ENCODE peak calls at places on chromosomes 16 and 17, in seven cellular contexts. One of them, this sample, is unnamed.

GRCh38 chr17:42525221-42525620 is 10.8 kb upstream of the NAGLU start:
- DNase-seq in esophagus muscularis mucosa: no peak
- DNase-seq in HL-60: no peak
- DNase-seq in ovary: no peak
- DNase-seq in dorsolateral prefrontal cortex: no peak
- DNase-seq in kidney: peak
- DNase-seq in pancreas: no peak
- DNase-seq in this sample: no peak

GRCh38 chr17:72682597-72682996 is 409.9 kb downstream of the SLC39A11 start:
- DNase-seq in esophagus muscularis mucosa: no peak
- DNase-seq in HL-60: no peak
- DNase-seq in ovary: no peak
- DNase-seq in dorsolateral prefrontal cortex: no peak
- DNase-seq in kidney: no peak
- DNase-seq in pancreas: no peak
- DNase-seq in this sample: no peak

GRCh38 chr16:73033271-73033998 is 14.5 kb downstream of the ZFHX3 start:
- DNase-seq in esophagus muscularis mucosa: no peak
- DNase-seq in HL-60: no peak
- DNase-seq in ovary: no peak
- DNase-seq in dorsolateral prefrontal cortex: no peak
- DNase-seq in kidney: no peak
- DNase-seq in pancreas: no peak
- DNase-seq in this sample: no peak

GRCh38 chr17:55931448-55931847 is 180.6 kb downstream of the PCTP start:
- DNase-seq in esophagus muscularis mucosa: no peak
- DNase-seq in HL-60: peak
- DNase-seq in ovary: no peak
- DNase-seq in dorsolateral prefrontal cortex: no peak
- DNase-seq in kidney: no peak
- DNase-seq in pancreas: no peak
- DNase-seq in this sample: no peak

GRCh38 chr16:72937360-72937759 is 110.6 kb downstream of the ZFHX3 start:
- DNase-seq in esophagus muscularis mucosa: no peak
- DNase-seq in HL-60: no peak
- DNase-seq in ovary: no peak
- DNase-seq in dorsolateral prefrontal cortex: no peak
- DNase-seq in kidney: peak
- DNase-seq in pancreas: no peak
- DNase-seq in this sample: no peak

GRCh38 chr17:64148017-64148631 is 18.2 kb upstream of the ERN1 start:
- DNase-seq in esophagus muscularis mucosa: no peak
- DNase-seq in HL-60: no peak
- DNase-seq in ovary: no peak
- DNase-seq in dorsolateral prefrontal cortex: no peak
- DNase-seq in kidney: no peak
- DNase-seq in pancreas: no peak
- DNase-seq in this sample: no peak

GRCh38 chr16:5977329-5977728 is 879.7 kb upstream of the EEF2KMT start:
- DNase-seq in esophagus muscularis mucosa: no peak
- DNase-seq in HL-60: no peak
- DNase-seq in ovary: no peak
- DNase-seq in dorsolateral prefrontal cortex: no peak
- DNase-seq in kidney: no peak
- DNase-seq in pancreas: no peak
- DNase-seq in this sample: no peak

GRCh38 chr16:4937782-4938682 is 1.1 kb upstream of the PPL start:
- DNase-seq in esophagus muscularis mucosa: no peak
- DNase-seq in HL-60: no peak
- DNase-seq in ovary: no peak
- DNase-seq in dorsolateral prefrontal cortex: no peak
- DNase-seq in kidney: no peak
- DNase-seq in pancreas: peak
- DNase-seq in this sample: peak

GRCh38 chr16:70754371-70754770 is 46.6 kb downstream of the VAC14 start:
- DNase-seq in esophagus muscularis mucosa: no peak
- DNase-seq in HL-60: no peak
- DNase-seq in ovary: no peak
- DNase-seq in dorsolateral prefrontal cortex: no peak
- DNase-seq in kidney: peak
- DNase-seq in pancreas: no peak
- DNase-seq in this sample: no peak

GRCh38 chr16:47578573-47578972 is 117.4 kb downstream of the PHKB start:
- DNase-seq in esophagus muscularis mucosa: no peak
- DNase-seq in HL-60: no peak
- DNase-seq in ovary: no peak
- DNase-seq in dorsolateral prefrontal cortex: no peak
- DNase-seq in kidney: no peak
- DNase-seq in pancreas: no peak
- DNase-seq in this sample: no peak

GRCh38 chr16:4321286-4322120 is 5.6 kb downstream of the GLIS2 start:
- DNase-seq in esophagus muscularis mucosa: no peak
- DNase-seq in HL-60: no peak
- DNase-seq in ovary: no peak
- DNase-seq in dorsolateral prefrontal cortex: no peak
- DNase-seq in kidney: peak
- DNase-seq in pancreas: no peak
- DNase-seq in this sample: no peak

GRCh38 chr16:70421473-70422311 is 17.2 kb downstream of the ST3GAL2 start:
- DNase-seq in esophagus muscularis mucosa: no peak
- DNase-seq in HL-60: no peak
- DNase-seq in ovary: no peak
- DNase-seq in dorsolateral prefrontal cortex: no peak
- DNase-seq in kidney: no peak
- DNase-seq in pancreas: no peak
- DNase-seq in this sample: no peak

GRCh38 chr16:47977802-47978201 is 178.0 kb downstream of the ABCC12 start:
- DNase-seq in esophagus muscularis mucosa: no peak
- DNase-seq in HL-60: no peak
- DNase-seq in ovary: no peak
- DNase-seq in dorsolateral prefrontal cortex: no peak
- DNase-seq in kidney: no peak
- DNase-seq in pancreas: no peak
- DNase-seq in this sample: no peak

GRCh38 chr16:51321251-51321650 is 170.2 kb upstream of the SALL1 start:
- DNase-seq in esophagus muscularis mucosa: no peak
- DNase-seq in HL-60: no peak
- DNase-seq in ovary: no peak
- DNase-seq in dorsolateral prefrontal cortex: no peak
- DNase-seq in kidney: no peak
- DNase-seq in pancreas: no peak
- DNase-seq in this sample: no peak

GRCh38 chr17:14672830-14673229 is 371.9 kb downstream of the HS3ST3B1 start:
- DNase-seq in esophagus muscularis mucosa: peak
- DNase-seq in HL-60: peak
- DNase-seq in ovary: no peak
- DNase-seq in dorsolateral prefrontal cortex: no peak
- DNase-seq in kidney: no peak
- DNase-seq in pancreas: peak
- DNase-seq in this sample: peak

GRCh38 chr16:57938936-57939871 is 31.7 kb downstream of the CNGB1 start:
- DNase-seq in esophagus muscularis mucosa: no peak
- DNase-seq in HL-60: peak
- DNase-seq in ovary: no peak
- DNase-seq in dorsolateral prefrontal cortex: no peak
- DNase-seq in kidney: peak
- DNase-seq in pancreas: no peak
- DNase-seq in this sample: peak

GRCh38 chr17:31269178-31269577 is 27.9 kb downstream of the OMG start:
- DNase-seq in esophagus muscularis mucosa: no peak
- DNase-seq in HL-60: no peak
- DNase-seq in ovary: no peak
- DNase-seq in dorsolateral prefrontal cortex: no peak
- DNase-seq in kidney: no peak
- DNase-seq in pancreas: no peak
- DNase-seq in this sample: no peak

GRCh38 chr17:21113706-21114105 is 13.1 kb upstream of the DHRS7B start:
- DNase-seq in esophagus muscularis mucosa: no peak
- DNase-seq in HL-60: peak
- DNase-seq in ovary: no peak
- DNase-seq in dorsolateral prefrontal cortex: no peak
- DNase-seq in kidney: no peak
- DNase-seq in pancreas: no peak
- DNase-seq in this sample: no peak

GRCh38 chr17:56817066-56817465 is 16.7 kb downstream of the C17orf67 start:
- DNase-seq in esophagus muscularis mucosa: no peak
- DNase-seq in HL-60: no peak
- DNase-seq in ovary: no peak
- DNase-seq in dorsolateral prefrontal cortex: no peak
- DNase-seq in kidney: no peak
- DNase-seq in pancreas: no peak
- DNase-seq in this sample: no peak

DNA sequence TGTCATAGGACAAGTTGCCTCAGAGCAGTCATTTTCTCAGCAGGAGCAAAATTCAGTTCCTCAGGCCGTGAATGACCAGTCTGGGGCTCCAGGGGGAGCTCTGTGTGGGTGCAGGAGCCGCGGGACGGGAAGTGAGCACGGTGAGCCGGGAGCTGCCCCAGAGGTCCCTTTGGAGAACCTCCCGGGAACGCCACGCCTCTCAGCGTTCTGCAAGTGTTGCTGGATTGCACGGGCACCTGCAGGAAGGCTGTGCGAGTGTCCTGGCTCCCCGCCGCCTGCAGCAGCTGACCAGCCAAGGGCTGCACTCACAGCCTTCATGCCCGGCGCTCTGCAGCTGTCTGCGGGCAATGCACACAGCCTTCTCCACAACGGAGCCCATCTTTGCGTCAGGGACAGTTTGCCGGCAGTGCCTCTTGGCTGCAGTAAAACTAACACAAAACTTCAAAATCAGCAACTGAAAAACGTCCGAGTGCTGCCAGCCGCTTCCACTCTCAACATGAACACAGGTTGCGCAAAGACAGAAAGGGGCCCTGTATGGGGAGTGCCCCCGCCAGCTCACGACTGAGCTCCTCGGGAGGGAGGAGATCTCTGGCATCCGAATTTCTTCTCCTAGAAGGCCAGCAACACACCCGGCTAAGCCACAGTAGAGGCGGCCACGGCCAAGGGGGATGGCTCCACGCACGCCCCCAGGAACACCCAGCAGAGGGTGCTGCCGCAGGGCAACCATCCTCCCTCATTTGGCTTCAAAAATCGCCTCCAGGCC is 16.0 kb downstream of the NDUFAF8 start:
- DNase-seq in esophagus muscularis mucosa: peak
- DNase-seq in HL-60: peak
- DNase-seq in ovary: peak
- DNase-seq in dorsolateral prefrontal cortex: peak
- DNase-seq in kidney: peak
- DNase-seq in pancreas: peak
- DNase-seq in this sample: peak
- TF ChIP-seq CTCF in esophagus muscularis mucosa: peak
- TF ChIP-seq CTCF in HL-60: peak
- TF ChIP-seq CTCF in ovary: peak
- TF ChIP-seq CTCF in dorsolateral prefrontal cortex: peak
- TF ChIP-seq CTCF in kidney: peak
- TF ChIP-seq CTCF in pancreas: no peak
- TF ChIP-seq CTCF in this sample: peak

DNA sequence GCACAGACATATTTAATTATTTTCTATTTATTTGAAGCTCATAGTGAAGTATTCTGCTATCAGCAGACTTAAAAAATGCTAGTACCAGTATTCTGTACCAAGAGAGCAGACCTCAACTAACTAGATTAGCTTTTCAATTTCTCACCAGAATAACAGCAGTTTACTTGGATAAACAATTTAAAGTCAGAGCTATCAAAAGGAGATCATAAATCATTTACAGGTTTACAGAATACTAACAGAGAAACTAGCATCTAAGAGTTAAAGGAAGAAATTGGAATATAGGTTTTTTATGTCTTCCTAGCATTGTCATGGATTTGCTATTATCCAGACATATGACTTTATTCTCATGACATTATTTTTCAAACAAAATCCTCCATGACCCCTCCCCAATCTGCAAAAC is 3.4 kb downstream of the SPOP start:
- DNase-seq in esophagus muscularis mucosa: no peak
- DNase-seq in HL-60: no peak
- DNase-seq in ovary: no peak
- DNase-seq in dorsolateral prefrontal cortex: no peak
- DNase-seq in kidney: no peak
- DNase-seq in pancreas: no peak
- DNase-seq in this sample: no peak
- H3K27ac ChIP-seq in esophagus muscularis mucosa: peak
- H3K27ac ChIP-seq in HL-60: no peak
- H3K27ac ChIP-seq in ovary: no peak
- H3K27ac ChIP-seq in dorsolateral prefrontal cortex: no peak
- H3K27ac ChIP-seq in kidney: no peak
- H3K27ac ChIP-seq in pancreas: no peak
- H3K27ac ChIP-seq in this sample: no peak

DNA sequence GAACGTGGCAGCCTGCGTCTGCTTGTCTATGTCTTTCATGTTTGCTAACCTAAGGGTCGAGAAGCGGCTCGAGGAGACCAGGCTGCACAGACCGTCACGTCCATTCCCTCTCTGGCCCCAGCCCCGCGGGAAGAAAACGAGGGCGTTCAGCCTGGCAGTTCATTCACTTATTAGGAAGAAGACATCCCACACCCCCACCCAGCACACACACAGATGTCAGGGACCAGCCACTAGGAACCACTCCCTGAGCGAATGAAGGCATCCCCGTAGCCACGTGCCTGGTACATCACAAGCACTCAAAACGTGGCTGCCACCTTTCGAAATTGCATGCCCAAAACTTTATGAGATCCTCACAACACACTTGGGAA is 712 bp upstream of the MTHFSD start:
- DNase-seq in esophagus muscularis mucosa: no peak
- DNase-seq in HL-60: no peak
- DNase-seq in ovary: no peak
- DNase-seq in dorsolateral prefrontal cortex: no peak
- DNase-seq in kidney: peak
- DNase-seq in pancreas: no peak
- DNase-seq in this sample: no peak
- H3K4me3 ChIP-seq in esophagus muscularis mucosa: peak
- H3K4me3 ChIP-seq in HL-60: peak
- H3K4me3 ChIP-seq in ovary: peak
- H3K4me3 ChIP-seq in dorsolateral prefrontal cortex: peak
- H3K4me3 ChIP-seq in kidney: peak
- H3K4me3 ChIP-seq in pancreas: peak
- H3K4me3 ChIP-seq in this sample: peak

DNA sequence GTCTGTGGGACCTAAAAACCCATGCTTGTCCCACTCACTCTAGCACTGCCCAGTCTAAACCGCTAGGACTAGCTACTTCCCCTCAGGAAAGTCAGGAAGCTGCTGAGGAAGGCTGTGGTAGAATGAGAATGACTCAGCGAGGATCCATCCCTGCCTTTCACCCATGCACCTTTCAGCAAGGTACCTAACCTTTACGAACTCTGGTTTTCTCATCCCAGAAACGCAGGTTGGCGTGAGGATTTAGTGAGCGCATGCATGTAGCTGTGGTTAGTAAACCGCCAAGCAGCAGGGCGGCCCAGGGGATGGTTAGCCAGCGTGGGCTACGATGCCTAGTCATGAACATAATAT is 26.3 kb upstream of the RFFL start:
- DNase-seq in esophagus muscularis mucosa: no peak
- DNase-seq in HL-60: peak
- DNase-seq in ovary: peak
- DNase-seq in dorsolateral prefrontal cortex: no peak
- DNase-seq in kidney: no peak
- DNase-seq in pancreas: peak
- DNase-seq in this sample: no peak
- TF ChIP-seq CTCF in esophagus muscularis mucosa: no peak
- TF ChIP-seq CTCF in HL-60: no peak
- TF ChIP-seq CTCF in ovary: no peak
- TF ChIP-seq CTCF in dorsolateral prefrontal cortex: no peak
- TF ChIP-seq CTCF in kidney: no peak
- TF ChIP-seq CTCF in pancreas: no peak
- TF ChIP-seq CTCF in this sample: no peak

This sample was measured in breast epithelium.